ENCODE peak calls at places on chromosome X, in six cellular contexts. B, T, G, K, R and N are unnamed samples.

GRCh38 chrX:1484638-1485019 is 31.9 kb upstream of the ASMTL start:
- DNase-seq in R (no peak), G (no peak), T (no peak), B (no peak), K (no peak), N (no peak)

GRCh38 chrX:29225670-29226069 is 638.4 kb downstream of the IL1RAPL1 start:
- DNase-seq in G (no peak), K (no peak), R (no peak), T (no peak), B (no peak), N (no peak)

GRCh38 chrX:138986866-138987265 is 275.3 kb upstream of the FGF13 start:
- DNase-seq in T (no peak), G (no peak), B (no peak), K (no peak), R (no peak), N (no peak)

GRCh38 chrX:23799469-23800065 is 16.6 kb downstream of the SAT1 start:
- DNase-seq in G (no peak), K (no peak), T (no peak), B (no peak), R (no peak), N (no peak)

GRCh38 chrX:101932249-101932570 is 383 bp upstream of the ZMAT1 start:
- DNase-seq in B (no peak), G (no peak), T (no peak), K (no peak), R (no peak), N (no peak)

GRCh38 chrX:150361070-150361776 is 1.9 kb upstream of the MAMLD1 start:
- DNase-seq in B (no peak), K (no peak), T (no peak), G (peak), R (no peak), N (no peak)

GRCh38 chrX:46576458-46576857 is 2.9 kb downstream of the CHST7 start:
- DNase-seq in G (no peak), R (no peak), B (no peak), T (no peak), K (no peak), N (no peak)

GRCh38 chrX:27998666-27999065 is 17.4 kb upstream of the DCAF8L1 start:
- DNase-seq in T (no peak), G (no peak), R (no peak), K (no peak), B (no peak), N (no peak)

GRCh38 chrX:5876984-5877655 is 351.5 kb downstream of the NLGN4X start:
- DNase-seq in G (no peak), R (no peak), T (no peak), K (no peak), B (no peak), N (peak)

GRCh38 chrX:15834051-15834450 is 20.6 kb downstream of the AP1S2 start:
- DNase-seq in K (no peak), R (no peak), G (no peak), T (no peak), B (no peak), N (no peak)

GRCh38 chrX:20620301-20620700 is 353.6 kb upstream of the RPS6KA3 start:
- DNase-seq in K (peak), B (no peak), G (no peak), R (no peak), T (no peak), N (no peak)

GRCh38 chrX:45184211-45184610 is 16.5 kb downstream of the DIPK2B start:
- DNase-seq in R (no peak), T (no peak), G (no peak), B (no peak), K (no peak), N (no peak)

GRCh38 chrX:15293471-15293870 is 22.0 kb downstream of the ASB11 start:
- DNase-seq in G (no peak), R (no peak), K (no peak), T (no peak), B (no peak), N (no peak)

GRCh38 chrX:44344194-44344593 is 722 bp upstream of the EFHC2 start:
- DNase-seq in K (no peak), B (no peak), R (no peak), T (peak), G (no peak), N (no peak)

GRCh38 chrX:21375795-21376069 is 1.5 kb downstream of the CNKSR2 start:
- DNase-seq in B (no peak), T (no peak), K (no peak), R (peak), G (no peak), N (no peak)

GRCh38 chrX:53930513-53931380 is 113.5 kb downstream of the PHF8 start:
- DNase-seq in T (no peak), G (no peak), R (no peak), K (no peak), B (no peak), N (no peak)

GRCh38 chrX:20181563-20182329 is 40.1 kb upstream of the EIF1AX start:
- DNase-seq in B (no peak), T (no peak), G (no peak), K (no peak), R (no peak), N (no peak)

GRCh38 chrX:18888281-18888680 is 95.6 kb downstream of the PHKA2 start:
- DNase-seq in T (no peak), G (no peak), K (no peak), R (no peak), B (no peak), N (no peak)

GRCh38 chrX:37712458-37712857 is 26.9 kb downstream of the XK start:
- DNase-seq in B (no peak), G (no peak), K (peak), R (no peak), T (no peak), N (no peak)
- TF ChIP-seq CTCF in B (no peak), G (no peak), K (no peak), R (no peak), T (no peak), N (no peak)

GRCh38 chrX:155179343-155179997 is 36.8 kb upstream of the VBP1 start:
- DNase-seq in B (peak), R (no peak), K (no peak), G (no peak), T (no peak), N (no peak)
- TF ChIP-seq CTCF in B (peak), R (no peak), K (no peak), G (no peak), T (no peak), N (no peak)

DNA sequence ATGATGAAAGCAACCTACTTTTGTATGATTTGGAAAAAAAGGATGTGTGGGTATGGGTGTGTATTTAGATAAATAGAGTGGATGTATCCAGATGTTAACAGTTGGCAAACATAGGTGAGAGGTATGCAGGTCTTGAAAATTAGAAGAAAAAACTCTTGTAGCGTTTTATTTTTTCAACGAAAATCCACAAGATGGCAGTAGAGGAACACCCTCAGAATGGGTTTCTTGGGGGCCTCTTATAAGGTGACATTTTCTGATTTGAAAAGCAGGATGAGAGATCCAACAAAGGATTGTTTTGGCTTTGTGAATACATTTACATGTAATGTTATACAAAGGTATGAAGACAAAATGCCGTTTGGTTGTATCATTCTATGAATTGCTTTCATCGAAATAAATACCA is 68.3 kb downstream of the FMR1NB start:
- DNase-seq in R (peak), G (no peak), B (peak), K (peak), T (no peak), N (no peak)
- TF ChIP-seq CTCF in R (peak), G (no peak), B (peak), K (peak), T (peak), N (peak)

GRCh38 chrX:129461801-129462456 is 61.4 kb downstream of the SMARCA1 start:
- DNase-seq in R (no peak), G (no peak), T (no peak), B (no peak), K (no peak), N (no peak)

DNA sequence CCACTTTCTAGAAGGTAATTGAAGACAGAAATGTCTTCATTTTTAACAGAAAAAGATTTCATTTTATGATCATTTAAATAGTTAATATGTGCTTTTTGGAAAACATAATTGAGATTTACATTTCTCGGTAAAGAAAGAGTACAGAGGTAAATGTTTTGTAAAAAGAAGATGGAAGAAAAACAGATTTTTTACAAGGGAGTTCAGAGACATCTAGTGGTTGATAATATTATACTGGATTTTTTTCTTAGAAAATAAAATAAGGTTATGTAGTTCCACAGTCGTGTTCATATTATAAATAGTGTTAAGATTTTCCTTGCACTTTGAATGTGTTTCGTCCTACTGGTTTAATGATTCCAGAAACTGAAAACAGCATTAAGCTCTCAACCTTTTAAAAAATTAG is 60.6 kb downstream of the SMARCA1 start:
- DNase-seq in R (no peak), G (no peak), T (no peak), B (no peak), K (no peak), N (no peak)
- TF ChIP-seq CTCF in R (no peak), G (no peak), T (no peak), B (no peak), K (no peak), N (peak)

DNA sequence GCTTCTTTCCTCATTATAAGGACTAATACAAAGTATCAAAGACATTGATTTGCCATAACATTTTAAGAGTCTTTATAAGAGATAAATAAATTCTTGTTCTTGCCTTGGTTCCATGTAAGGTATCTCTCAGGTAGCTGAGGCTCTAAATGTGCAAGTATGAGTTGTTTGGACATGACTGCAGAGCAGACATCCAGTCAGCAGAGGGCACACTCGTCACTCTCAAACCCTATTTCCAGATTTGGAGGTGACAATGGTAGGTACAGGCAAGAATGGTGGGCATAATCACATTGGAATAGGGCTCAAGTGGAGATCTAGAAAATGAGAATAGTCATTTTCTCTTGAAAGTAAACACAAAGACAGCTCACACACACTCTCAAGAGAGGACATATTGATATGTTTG is 133.3 kb upstream of the ZIC3 start:
- DNase-seq in T (no peak), K (no peak), G (no peak), R (no peak), B (peak), N (no peak)
- TF ChIP-seq CTCF in T (no peak), K (no peak), G (no peak), R (peak), B (peak), N (peak)

DNA sequence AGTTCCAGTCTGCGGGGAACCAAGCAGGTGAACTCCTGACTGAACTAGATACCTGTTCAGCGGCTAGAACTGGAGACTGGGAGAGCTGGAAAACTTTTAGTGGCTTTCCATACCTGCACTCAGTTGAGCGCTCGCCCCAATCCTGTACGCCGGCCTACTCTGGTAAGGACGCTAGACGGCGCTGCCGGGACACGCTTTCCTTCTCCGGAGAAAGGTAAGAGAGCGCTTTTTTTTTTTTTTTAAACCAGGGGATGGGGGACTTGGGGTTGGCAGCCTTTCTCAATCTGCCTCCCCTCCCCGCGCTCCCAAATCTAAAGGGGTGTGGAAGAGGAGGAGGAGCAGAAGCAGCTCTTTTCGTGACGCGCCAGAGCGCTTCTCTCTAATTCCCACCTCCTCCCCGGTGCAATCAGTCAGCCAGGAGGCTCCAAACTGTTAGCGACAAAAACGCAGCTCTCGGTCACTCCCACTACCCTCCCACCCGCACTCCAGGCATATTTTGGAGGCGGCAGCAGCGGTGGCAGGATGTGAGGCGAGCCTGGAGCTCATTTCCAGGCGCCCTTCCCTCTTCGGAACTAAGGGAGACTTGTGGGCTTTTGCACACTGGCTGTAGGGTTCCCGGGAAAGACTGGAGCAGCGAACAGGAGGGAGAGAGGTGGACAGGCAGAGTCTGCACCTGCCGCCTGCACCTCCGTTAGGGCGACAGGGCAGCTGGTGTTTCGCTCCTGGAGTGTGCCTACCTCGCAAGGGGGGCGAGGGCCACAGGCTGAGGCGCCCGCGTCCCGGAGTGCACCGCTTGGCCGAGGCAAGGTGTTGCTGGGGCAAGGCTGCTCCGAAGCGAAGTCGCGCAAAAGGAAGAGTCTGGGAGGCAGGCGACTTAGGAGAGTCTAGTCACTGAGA is at the start of gene IL1RAPL2:
- DNase-seq in K (peak), B (no peak), R (no peak), T (no peak), G (no peak), N (peak)
- TF ChIP-seq CTCF in K (peak), B (peak), R (no peak), T (no peak), G (no peak), N (peak)

GRCh38 chrX:7927259-7928167 is at the start of gene PNPLA4:
- DNase-seq in B (no peak), R (peak), K (peak), G (peak), T (peak), N (peak)
- TF ChIP-seq CTCF in B (no peak), R (no peak), K (no peak), G (no peak), T (no peak), N (peak)